ENCODE peak calls at places on chromosome 5, in four cellular contexts. O is GM12878, M is transverse colon, W is HCT116. I is an unnamed sample.

GRCh38 chr5:137741-138140 is 45.8 kb downstream of the PLEKHG4B start:
- DNase-seq in O (no peak), M (no peak), W (no peak), I (no peak)

GRCh38 chr5:13427859-13428557 is 516.5 kb downstream of the DNAH5 start:
- DNase-seq in O (no peak), M (no peak), W (no peak), I (no peak)

GRCh38 chr5:17374973-17375844 is 122.8 kb upstream of the TAF11L2 start:
- DNase-seq in O (no peak), M (no peak), W (no peak), I (peak; percentile 73)

GRCh38 chr5:171386861-171387254 is 791 bp upstream of the NPM1 start:
- DNase-seq in O (no peak), M (no peak), W (no peak), I (peak; percentile 65)

GRCh38 chr5:3899093-3899492 is 303.5 kb downstream of the IRX1 start:
- DNase-seq in O (no peak), M (no peak), W (no peak), I (no peak)

GRCh38 chr5:66987126-66987525 is 209.5 kb downstream of the CD180 start:
- DNase-seq in O (no peak), M (no peak), W (no peak), I (no peak)

GRCh38 chr5:89351975-89352374 is 469.0 kb upstream of the MEF2C start:
- DNase-seq in O (no peak), M (no peak), W (no peak), I (no peak)

GRCh38 chr5:124783794-124784193 is 37.4 kb upstream of the ZNF608 start:
- DNase-seq in O (no peak), M (no peak), W (no peak), I (no peak)

GRCh38 chr5:111743521-111743920 is 13.5 kb downstream of the NREP start:
- DNase-seq in O (no peak), M (no peak), W (no peak), I (no peak)

GRCh38 chr5:43042176-43042625 is 2.1 kb upstream of the ANXA2R start:
- DNase-seq in O (no peak), M (peak; percentile 79), W (peak; percentile 43), I (peak; percentile 78)

GRCh38 chr5:83925321-83925877 is 204.7 kb upstream of the HAPLN1 start:
- DNase-seq in O (no peak), M (no peak), W (peak; percentile 4), I (no peak)

GRCh38 chr5:16930487-16930886 is 5.6 kb downstream of the MYO10 start:
- DNase-seq in O (no peak), M (no peak), W (no peak), I (peak; percentile 57)

GRCh38 chr5:171821286-171821685 is 35.7 kb downstream of the SMIM23 start:
- DNase-seq in O (no peak), M (no peak), W (no peak), I (no peak)

GRCh38 chr5:35041251-35041650 is 6.5 kb downstream of the AGXT2 start:
- DNase-seq in O (no peak), M (no peak), W (no peak), I (no peak)

GRCh38 chr5:61687371-61687770 is 355.3 kb downstream of the ZSWIM6 start:
- DNase-seq in O (no peak), M (no peak), W (no peak), I (no peak)

GRCh38 chr5:121962943-121963342 is 1.2 kb downstream of the SRFBP1 start:
- DNase-seq in O (no peak), M (no peak), W (no peak), I (no peak)

GRCh38 chr5:78554595-78554994 is 94.0 kb downstream of the LHFPL2 start:
- DNase-seq in O (no peak), M (no peak), W (no peak), I (no peak)

GRCh38 chr5:81428446-81428845 is 34.5 kb upstream of the ACOT12 start:
- DNase-seq in O (no peak), M (no peak), W (no peak), I (no peak)

GRCh38 chr5:180334176-180334575 is 19.0 kb downstream of the GFPT2 start:
- DNase-seq in O (no peak), M (no peak), W (no peak), I (no peak)

GRCh38 chr5:6875376-6875775 is 162.1 kb downstream of the TENT4A start:
- DNase-seq in O (no peak), M (no peak), W (no peak), I (no peak)

GRCh38 chr5:172173771-172174170 is 14.3 kb downstream of the STK10 start:
- DNase-seq in O (no peak), M (no peak), W (no peak), I (no peak)

GRCh38 chr5:126192226-126192625 is 231.0 kb upstream of the GRAMD2B start:
- DNase-seq in O (no peak), M (no peak), W (no peak), I (no peak)

GRCh38 chr5:71737931-71738539 is 19.0 kb downstream of the CARTPT start:
- DNase-seq in O (no peak), M (no peak), W (no peak), I (no peak)

GRCh38 chr5:148268556-148268955 is at the start of gene SPINK13:
- DNase-seq in O (no peak), M (no peak), W (peak; percentile 26), I (no peak)

GRCh38 chr5:134289509-134290113 is 63.7 kb upstream of the PPP2CA start:
- DNase-seq in O (peak; percentile 24), M (peak; percentile 51), W (peak; percentile 83), I (peak; percentile 89)

GRCh38 chr5:1068204-1068894 is 43.5 kb downstream of the SLC12A7 start:
- DNase-seq in O (no peak), M (no peak), W (no peak), I (no peak)

GRCh38 chr5:135913713-135914626 is 18.3 kb upstream of the IL9 start:
- DNase-seq in O (no peak), M (no peak), W (no peak), I (no peak)

GRCh38 chr5:5688925-5689310 is 266.4 kb downstream of the ICE1 start:
- DNase-seq in O (no peak), M (no peak), W (no peak), I (no peak)

DNA sequence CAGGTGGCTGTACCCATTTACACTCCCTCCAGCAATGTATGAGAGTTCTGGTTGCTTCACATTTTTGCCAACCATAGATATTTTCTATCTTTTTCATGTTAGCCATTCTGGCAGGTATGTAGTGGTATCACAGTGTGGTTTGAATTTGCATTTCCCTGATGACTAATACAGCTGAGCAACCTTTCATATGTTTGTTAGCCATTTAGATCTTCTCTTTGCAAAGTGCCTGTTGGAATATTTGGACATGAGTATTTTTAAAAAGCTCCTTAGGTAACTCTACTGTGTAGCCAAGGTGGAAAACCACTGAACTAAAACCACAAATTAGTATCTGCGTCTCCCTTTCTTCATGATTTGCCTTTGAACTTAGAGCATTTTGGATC is 31.9 kb downstream of the IRF1 start:
- DNase-seq in O (no peak), M (no peak), W (no peak), I (no peak)
- H3K4me3 ChIP-seq in O (peak overlapping the region; percentile 26), M (no peak overlapping the region), W (no peak overlapping the region), I (no peak overlapping the region)

DNA sequence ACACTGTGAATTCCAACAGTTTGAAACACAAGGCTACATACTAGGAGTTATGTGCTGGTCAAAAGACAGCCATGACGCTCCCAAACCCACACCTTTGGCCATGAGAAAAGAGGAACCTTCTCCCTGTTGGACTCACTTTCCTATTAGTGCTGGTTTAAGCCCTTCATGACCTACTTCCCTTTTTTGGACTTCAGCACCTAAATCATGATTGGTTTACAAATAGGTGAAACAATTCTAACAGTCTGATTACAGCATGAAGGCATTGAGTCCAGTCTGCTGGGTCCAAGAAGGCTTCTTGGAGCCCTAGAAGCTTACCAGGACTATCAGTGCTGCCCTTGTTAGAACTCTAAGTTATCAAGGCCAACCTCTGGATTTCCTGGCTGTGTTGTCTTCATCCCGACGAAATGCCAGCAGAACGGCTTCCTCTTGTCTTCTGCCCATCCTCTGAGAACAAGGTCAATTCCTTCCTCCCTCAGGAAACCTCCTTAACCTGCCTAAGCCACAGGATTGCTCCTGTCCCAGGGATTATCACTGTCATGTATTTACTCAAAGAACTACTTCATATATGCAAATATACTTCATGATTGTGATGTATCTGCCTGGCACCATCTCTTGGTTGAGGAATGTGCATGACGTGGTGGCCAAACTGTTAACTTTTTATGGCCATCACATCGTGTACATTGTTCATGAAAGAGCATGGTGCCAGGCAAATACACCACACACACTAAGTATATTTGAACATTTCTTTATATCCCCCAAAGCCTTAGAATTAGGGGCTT is 83.6 kb downstream of the ANKH start:
- DNase-seq in O (no peak), M (no peak), W (no peak), I (no peak)
- TF ChIP-seq POLR2AphosphoS5 in O (no peak), M (no peak), W (no peak), I (no peak)

DNA sequence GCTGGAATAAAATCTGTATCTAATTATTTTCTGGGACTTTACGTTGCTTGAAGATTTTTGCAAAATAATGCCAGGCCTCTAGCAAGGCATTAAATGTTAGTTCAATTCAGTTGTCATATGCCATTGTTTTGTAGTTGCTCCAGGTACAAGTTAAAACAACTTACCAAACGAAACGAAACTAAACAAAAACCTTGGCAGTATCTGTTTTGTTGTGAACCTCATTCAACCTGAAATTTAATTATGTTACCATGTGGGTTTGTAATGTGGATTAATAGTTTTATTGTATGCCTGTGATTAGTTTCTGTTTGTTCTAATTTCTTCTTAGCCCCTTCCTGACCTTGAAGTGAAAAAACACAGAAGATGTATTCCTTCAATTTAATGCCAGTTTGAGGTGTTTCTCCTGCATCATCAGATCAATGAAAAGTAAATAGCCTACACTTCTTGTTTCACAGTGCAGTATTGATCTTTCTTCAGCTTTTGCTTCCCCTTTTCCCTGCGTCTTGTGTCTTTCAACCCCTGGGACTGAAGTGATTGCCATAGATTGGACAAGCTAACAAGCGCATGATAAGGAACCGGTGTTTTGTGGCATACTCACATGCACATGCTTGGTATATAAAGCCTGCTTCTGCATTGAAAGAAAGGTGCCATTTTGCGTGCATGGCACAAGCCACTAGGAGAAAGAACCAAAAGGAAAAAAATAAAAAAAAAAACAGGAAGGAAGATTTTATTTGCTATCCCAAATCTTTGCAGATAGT is 699.0 kb upstream of the ARRDC3 start:
- DNase-seq in O (no peak), M (no peak), W (no peak), I (no peak)
- H3K4me3 ChIP-seq in O (no peak overlapping the region), M (no peak overlapping the region), W (no peak overlapping the region), I (no peak overlapping the region)

GRCh38 chr5:90641528-90641927 is 82.9 kb downstream of the ADGRV1 start:
- DNase-seq in O (peak; percentile 55), M (no peak), W (no peak), I (no peak)

GRCh38 chr5:90640484-90641059 is 82.0 kb downstream of the ADGRV1 start:
- DNase-seq in O (peak; percentile 79), M (no peak), W (no peak), I (peak; percentile 43)

GRCh38 chr5:90644132-90644531 is 85.5 kb downstream of the ADGRV1 start:
- DNase-seq in O (no peak), M (no peak), W (no peak), I (no peak)

GRCh38 chr5:90642706-90643229 is 84.2 kb downstream of the ADGRV1 start:
- DNase-seq in O (no peak), M (no peak), W (no peak), I (no peak)

DNA sequence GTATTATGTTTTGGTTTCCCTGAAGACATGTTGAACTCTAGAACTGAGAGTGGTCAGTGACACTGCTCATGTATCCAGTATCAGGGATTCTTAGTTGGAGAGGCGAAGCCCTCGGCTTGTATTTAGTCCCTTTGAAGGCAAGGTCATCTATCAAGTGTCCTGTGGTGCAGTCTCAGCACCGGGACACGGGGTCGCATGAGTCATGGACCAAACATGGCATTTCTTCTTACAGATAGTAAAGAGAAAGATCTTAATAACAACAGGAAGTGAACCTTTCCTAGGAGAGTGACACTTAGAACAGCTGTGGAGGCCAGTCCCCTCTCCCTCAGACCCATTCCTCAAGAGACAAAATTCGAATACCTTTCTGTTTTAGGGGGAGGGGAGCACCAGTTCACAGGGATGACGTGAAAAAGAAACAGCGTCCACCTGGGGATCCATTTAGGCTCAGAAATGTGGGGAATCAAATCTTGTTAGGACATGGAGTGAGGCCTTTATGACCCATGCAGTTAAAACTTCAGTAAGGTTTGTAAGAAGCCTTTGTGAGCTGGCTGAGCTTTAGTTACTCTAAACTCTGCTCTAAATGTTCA is 86.5 kb downstream of the ADGRV1 start:
- DNase-seq in O (no peak), M (no peak), W (peak; percentile 56), I (peak; percentile 65)
- TF ChIP-seq POLR2AphosphoS5 in O (no peak), M (no peak), W (no peak), I (no peak)